ENCODE peak calls at places on chromosomes 1 and 21, in six cellular contexts. N is B cell; G is HepG2; V is activated CD4-positive, alpha-beta T cell treated with anti-CD3 and anti-CD28 coated beads for 36 hours; K is gastrocnemius medialis; B is HCT116. U is an unnamed sample.

GRCh38 chr1:92790867-92791266 is 6.0 kb upstream of the EVI5 start:
- ATAC-seq in N (no peak), G (no peak), V (peak), K (no peak), B (no peak), U (no peak)

GRCh38 chr1:18999287-18999852 is 42.9 kb upstream of the IFFO2 start:
- ATAC-seq in N (no peak), G (no peak), V (no peak), K (no peak), B (no peak), U (no peak)

GRCh38 chr21:18477059-18477458 is 73.5 kb upstream of the TMPRSS15 start:
- ATAC-seq in N (no peak), G (no peak), V (no peak), K (no peak), B (no peak), U (no peak)

GRCh38 chr1:110620250-110620615 is 14.1 kb upstream of the KCNA2 start:
- ATAC-seq in N (no peak), G (no peak), V (no peak), K (no peak), B (no peak), U (no peak)

GRCh38 chr1:228930479-228930957 is 195.2 kb downstream of the RHOU start:
- ATAC-seq in N (no peak), G (no peak), V (no peak), K (peak), B (no peak), U (no peak)

GRCh38 chr1:209363112-209363511 is 220.4 kb upstream of the CAMK1G start:
- ATAC-seq in N (no peak), G (no peak), V (no peak), K (no peak), B (no peak), U (peak)

GRCh38 chr1:55138740-55139283 is 76.4 kb downstream of the USP24 start:
- ATAC-seq in N (no peak), G (no peak), V (no peak), K (no peak), B (no peak), U (no peak)

GRCh38 chr1:1346501-1346890 is 2.7 kb downstream of the DVL1 start:
- ATAC-seq in N (no peak), G (no peak), V (no peak), K (no peak), B (no peak), U (no peak)

GRCh38 chr1:11927866-11928592 is 1.8 kb upstream of the KIAA2013 start:
- ATAC-seq in N (no peak), G (peak), V (no peak), K (no peak), B (no peak), U (no peak)

GRCh38 chr1:38815903-38816627 is 43.5 kb downstream of the RRAGC start:
- ATAC-seq in N (no peak), G (no peak), V (peak), K (no peak), B (no peak), U (no peak)

GRCh38 chr1:172902861-172903381 is 147.8 kb downstream of the TNFSF18 start:
- ATAC-seq in N (no peak), G (no peak), V (peak), K (no peak), B (no peak), U (peak)

GRCh38 chr21:42390696-42391095 is 5.2 kb downstream of the TMPRSS3 start:
- ATAC-seq in N (no peak), G (no peak), V (no peak), K (no peak), B (no peak), U (no peak)

GRCh38 chr1:43851561-43852338 is 81.9 kb upstream of the ARTN start:
- ATAC-seq in N (no peak), G (no peak), V (no peak), K (no peak), B (no peak), U (peak)

GRCh38 chr1:68800182-68800581 is 303.3 kb upstream of the DEPDC1 start:
- ATAC-seq in N (no peak), G (no peak), V (no peak), K (no peak), B (no peak), U (no peak)

GRCh38 chr1:84078108-84078823 is 65.8 kb upstream of the PRKACB start:
- ATAC-seq in N (peak), G (peak), V (peak), K (peak), B (peak), U (no peak)

GRCh38 chr1:236083650-236084385 is 18.9 kb upstream of the NID1 start:
- ATAC-seq in N (no peak), G (peak), V (peak), K (no peak), B (no peak), U (peak)

GRCh38 chr1:187471555-187471954 is 642.8 kb downstream of the PLA2G4A start:
- ATAC-seq in N (no peak), G (no peak), V (no peak), K (no peak), B (no peak), U (no peak)

GRCh38 chr1:45018599-45019230 is 6.7 kb downstream of the UROD start:
- ATAC-seq in N (peak), G (peak), V (peak), K (no peak), B (peak), U (peak)